ENCODE peak calls at places on chromosomes 11 and 22, in ten cellular contexts. N, M, L, H, R, X, T, Y, G and K are unnamed samples.

GRCh38 chr22:39543095-39543494 is 10.5 kb upstream of the RPS19BP1 start:
- DNase-seq in N (no peak), M (no peak), L (peak), H (no peak), R (peak), X (peak), T (no peak), Y (no peak), G (peak), K (no peak)

GRCh38 chr11:32105871-32106312 is 15.0 kb downstream of the RCN1 start:
- DNase-seq in N (no peak), M (no peak), L (no peak), H (no peak), R (no peak), X (no peak), T (no peak), Y (no peak), G (no peak), K (no peak)

GRCh38 chr11:57379732-57380131 is 1.2 kb downstream of the PRG3 start:
- DNase-seq in N (no peak), M (no peak), L (no peak), H (no peak), R (peak), X (peak), T (peak), Y (no peak), G (no peak), K (no peak)

GRCh38 chr11:108241370-108242037 is 18.6 kb downstream of the ATM start:
- DNase-seq in N (no peak), M (no peak), L (no peak), H (no peak), R (no peak), X (no peak), T (no peak), Y (no peak), G (no peak), K (no peak)

GRCh38 chr11:60971520-60971919 is at the start of gene CD6:
- DNase-seq in N (no peak), M (peak), L (no peak), H (peak), R (no peak), X (no peak), T (no peak), Y (no peak), G (peak), K (peak)

GRCh38 chr11:102760355-102761035 is 19.9 kb downstream of the MMP10 start:
- DNase-seq in N (peak), M (no peak), L (no peak), H (no peak), R (no peak), X (peak), T (peak), Y (no peak), G (no peak), K (no peak)

GRCh38 chr22:43110444-43110926 is at the start of gene BIK:
- DNase-seq in N (no peak), M (peak), L (peak), H (peak), R (peak), X (peak), T (no peak), Y (peak), G (peak), K (no peak)

GRCh38 chr22:49660794-49661781 is 166.6 kb downstream of the BRD1 start:
- DNase-seq in N (no peak), M (no peak), L (peak), H (peak), R (no peak), X (no peak), T (no peak), Y (no peak), G (no peak), K (no peak)

GRCh38 chr22:37630839-37631435 is 8.5 kb upstream of the SH3BP1 start:
- DNase-seq in N (no peak), M (no peak), L (no peak), H (no peak), R (no peak), X (no peak), T (no peak), Y (peak), G (no peak), K (no peak)

GRCh38 chr11:63719987-63720386 is 38.7 kb downstream of the RTN3 start:
- DNase-seq in N (no peak), M (no peak), L (no peak), H (no peak), R (no peak), X (peak), T (peak), Y (no peak), G (no peak), K (no peak)

GRCh38 chr11:57310630-57311086 is 14.1 kb downstream of the TNKS1BP1 start:
- DNase-seq in N (no peak), M (no peak), L (no peak), H (no peak), R (no peak), X (peak), T (no peak), Y (no peak), G (no peak), K (no peak)

GRCh38 chr11:19921976-19922688 is 209.5 kb downstream of the NAV2 start:
- DNase-seq in N (no peak), M (no peak), L (no peak), H (no peak), R (no peak), X (peak), T (no peak), Y (no peak), G (no peak), K (no peak)

GRCh38 chr11:8095356-8095755 is 14.3 kb downstream of the TUB start:
- DNase-seq in N (no peak), M (no peak), L (no peak), H (no peak), R (no peak), X (no peak), T (no peak), Y (peak), G (no peak), K (no peak)

GRCh38 chr22:32848226-32848625 is 46.7 kb downstream of the TIMP3 start:
- DNase-seq in N (no peak), M (no peak), L (no peak), H (no peak), R (no peak), X (no peak), T (no peak), Y (no peak), G (no peak), K (no peak)

GRCh38 chr11:36311926-36312592 is 16.0 kb downstream of the PRR5L start:
- DNase-seq in N (no peak), M (no peak), L (no peak), H (no peak), R (no peak), X (peak), T (peak), Y (no peak), G (no peak), K (no peak)

GRCh38 chr22:30121988-30122387 is 41.7 kb downstream of the HORMAD2 start:
- DNase-seq in N (no peak), M (no peak), L (no peak), H (no peak), R (no peak), X (no peak), T (no peak), Y (no peak), G (no peak), K (no peak)

GRCh38 chr11:2459796-2460531 is 15.2 kb downstream of the KCNQ1 start:
- DNase-seq in N (no peak), M (no peak), L (no peak), H (no peak), R (peak), X (no peak), T (no peak), Y (no peak), G (peak), K (no peak)

GRCh38 chr11:65640483-65641207 is 2.7 kb downstream of the SIPA1 start:
- DNase-seq in N (no peak), M (peak), L (peak), H (peak), R (no peak), X (no peak), T (no peak), Y (peak), G (peak), K (peak)

GRCh38 chr22:46649176-46650077 is 29.2 kb downstream of the GRAMD4 start:
- DNase-seq in N (no peak), M (no peak), L (no peak), H (no peak), R (no peak), X (peak), T (no peak), Y (peak), G (no peak), K (no peak)

GRCh38 chr22:42868751-42869251 is 11.7 kb upstream of the ARFGAP3 start:
- DNase-seq in N (no peak), M (no peak), L (no peak), H (peak), R (no peak), X (no peak), T (peak), Y (peak), G (no peak), K (no peak)

GRCh38 chr11:70305501-70305900 is 35.0 kb downstream of the PPFIA1 start:
- DNase-seq in N (no peak), M (no peak), L (no peak), H (no peak), R (no peak), X (peak), T (no peak), Y (no peak), G (no peak), K (no peak)

GRCh38 chr22:40720538-40721256 is 41.4 kb downstream of the MCHR1 start:
- DNase-seq in N (no peak), M (no peak), L (no peak), H (no peak), R (no peak), X (peak), T (peak), Y (no peak), G (no peak), K (no peak)

GRCh38 chr22:49662681-49663080 is 165.0 kb downstream of the BRD1 start:
- DNase-seq in N (no peak), M (no peak), L (no peak), H (peak), R (no peak), X (no peak), T (no peak), Y (no peak), G (no peak), K (no peak)

GRCh38 chr11:45267660-45268340 is 18.3 kb downstream of the SYT13 start:
- DNase-seq in N (no peak), M (no peak), L (no peak), H (no peak), R (no peak), X (no peak), T (no peak), Y (no peak), G (no peak), K (no peak)

GRCh38 chr11:14549891-14550290 is 29.7 kb upstream of the PSMA1 start:
- DNase-seq in N (no peak), M (no peak), L (no peak), H (no peak), R (no peak), X (no peak), T (no peak), Y (no peak), G (no peak), K (no peak)

GRCh38 chr22:24985824-24986214 is 33.3 kb downstream of the KIAA1671 start:
- DNase-seq in N (no peak), M (no peak), L (no peak), H (peak), R (no peak), X (peak), T (peak), Y (no peak), G (no peak), K (no peak)

GRCh38 chr22:50340157-50340879 is 2.8 kb upstream of the PPP6R2 start:
- DNase-seq in N (no peak), M (no peak), L (no peak), H (no peak), R (peak), X (peak), T (peak), Y (no peak), G (no peak), K (no peak)

GRCh38 chr11:44427432-44427831 is 117.5 kb upstream of the ALX4 start:
- DNase-seq in N (no peak), M (no peak), L (peak), H (no peak), R (peak), X (no peak), T (no peak), Y (no peak), G (no peak), K (no peak)

GRCh38 chr11:77046060-77046501 is 11.9 kb downstream of the B3GNT6 start:
- DNase-seq in N (peak), M (peak), L (peak), H (no peak), R (peak), X (peak), T (no peak), Y (peak), G (no peak), K (peak)

GRCh38 chr11:109819410-109819809 is 273.8 kb upstream of the ZC3H12C start:
- DNase-seq in N (no peak), M (no peak), L (no peak), H (no peak), R (no peak), X (no peak), T (no peak), Y (no peak), G (no peak), K (no peak)

GRCh38 chr11:121909571-121909970 is 206.4 kb downstream of the BLID start:
- DNase-seq in N (no peak), M (no peak), L (no peak), H (no peak), R (no peak), X (peak), T (no peak), Y (no peak), G (no peak), K (no peak)

GRCh38 chr11:115168686-115169085 is 335.5 kb downstream of the CADM1 start:
- DNase-seq in N (no peak), M (no peak), L (no peak), H (no peak), R (no peak), X (no peak), T (no peak), Y (no peak), G (no peak), K (no peak)

GRCh38 chr11:71116435-71117040 is 135.8 kb downstream of the SHANK2 start:
- DNase-seq in N (no peak), M (no peak), L (peak), H (no peak), R (no peak), X (no peak), T (no peak), Y (no peak), G (no peak), K (no peak)

GRCh38 chr22:37017356-37017755 is 1.9 kb downstream of the TST start:
- DNase-seq in N (no peak), M (no peak), L (no peak), H (no peak), R (no peak), X (no peak), T (no peak), Y (peak), G (no peak), K (no peak)

GRCh38 chr11:123797065-123797940 is 8.8 kb downstream of the OR6M1 start:
- DNase-seq in N (no peak), M (no peak), L (no peak), H (no peak), R (no peak), X (no peak), T (no peak), Y (no peak), G (no peak), K (no peak)

GRCh38 chr11:66727883-66728759 is 895 bp downstream of the SPTBN2 start:
- DNase-seq in N (no peak), M (no peak), L (peak), H (no peak), R (peak), X (peak), T (no peak), Y (no peak), G (no peak), K (no peak)

GRCh38 chr11:113553905-113554304 is 78.7 kb upstream of the DRD2 start:
- DNase-seq in N (no peak), M (no peak), L (peak), H (no peak), R (peak), X (peak), T (no peak), Y (no peak), G (no peak), K (no peak)

GRCh38 chr11:116731097-116731761 is 41.6 kb downstream of the BUD13 start:
- DNase-seq in N (no peak), M (no peak), L (no peak), H (peak), R (peak), X (peak), T (peak), Y (no peak), G (no peak), K (no peak)

GRCh38 chr11:67745181-67745726 is 70.8 kb upstream of the ALDH3B2 start:
- DNase-seq in N (no peak), M (no peak), L (no peak), H (no peak), R (no peak), X (no peak), T (no peak), Y (no peak), G (no peak), K (no peak)

GRCh38 chr11:101127699-101128570 is 1.7 kb downstream of the PGR start:
- DNase-seq in N (no peak), M (no peak), L (no peak), H (peak), R (peak), X (peak), T (no peak), Y (peak), G (no peak), K (no peak)

GRCh38 chr11:101128571-101129202 is 926 bp downstream of the PGR start:
- DNase-seq in N (no peak), M (no peak), L (no peak), H (peak), R (peak), X (no peak), T (no peak), Y (no peak), G (no peak), K (no peak)

GRCh38 chr11:101138245-101138930 is 8.8 kb upstream of the PGR start:
- DNase-seq in N (no peak), M (no peak), L (no peak), H (no peak), R (no peak), X (no peak), T (no peak), Y (no peak), G (no peak), K (no peak)

GRCh38 chr11:101129203-101129943 is at the start of gene PGR:
- DNase-seq in N (no peak), M (no peak), L (no peak), H (peak), R (peak), X (peak), T (no peak), Y (no peak), G (no peak), K (no peak)

DNA sequence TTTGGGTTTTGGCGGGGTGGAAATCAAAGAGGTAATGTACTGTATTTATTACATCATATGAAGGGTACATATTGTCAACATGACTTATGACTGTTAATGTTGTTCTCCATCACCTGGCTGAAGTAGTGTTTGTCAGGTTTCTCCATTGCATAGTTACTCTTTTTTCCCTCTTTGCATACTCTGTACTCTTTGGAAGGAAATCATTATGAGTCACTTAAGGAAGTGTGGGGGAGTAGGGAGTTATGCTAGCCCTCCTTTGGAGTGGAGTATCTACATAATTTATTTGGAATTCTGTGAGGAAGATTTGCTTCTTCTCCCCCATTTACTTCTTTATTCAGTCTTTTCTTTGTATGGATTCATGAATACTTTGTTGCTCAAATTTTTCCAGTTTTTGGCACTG is 3.6 kb upstream of the PGR start:
- DNase-seq in N (no peak), M (no peak), L (no peak), H (no peak), R (no peak), X (peak), T (no peak), Y (no peak), G (no peak), K (no peak)
- H3K4me3 ChIP-seq in N (no peak), M (no peak), L (no peak), H (no peak), R (no peak), X (no peak), T (no peak), Y (no peak), G (no peak), K (no peak)

GRCh38 chr22:23764931-23765881 is 2.4 kb downstream of the C22orf15 start:
- DNase-seq in N (no peak), M (no peak), L (no peak), H (no peak), R (no peak), X (no peak), T (no peak), Y (no peak), G (no peak), K (no peak)
- H3K27ac ChIP-seq in N (peak), M (no peak), L (peak), H (no peak), R (no peak), X (no peak), T (no peak), Y (no peak), G (no peak), K (no peak)

DNA sequence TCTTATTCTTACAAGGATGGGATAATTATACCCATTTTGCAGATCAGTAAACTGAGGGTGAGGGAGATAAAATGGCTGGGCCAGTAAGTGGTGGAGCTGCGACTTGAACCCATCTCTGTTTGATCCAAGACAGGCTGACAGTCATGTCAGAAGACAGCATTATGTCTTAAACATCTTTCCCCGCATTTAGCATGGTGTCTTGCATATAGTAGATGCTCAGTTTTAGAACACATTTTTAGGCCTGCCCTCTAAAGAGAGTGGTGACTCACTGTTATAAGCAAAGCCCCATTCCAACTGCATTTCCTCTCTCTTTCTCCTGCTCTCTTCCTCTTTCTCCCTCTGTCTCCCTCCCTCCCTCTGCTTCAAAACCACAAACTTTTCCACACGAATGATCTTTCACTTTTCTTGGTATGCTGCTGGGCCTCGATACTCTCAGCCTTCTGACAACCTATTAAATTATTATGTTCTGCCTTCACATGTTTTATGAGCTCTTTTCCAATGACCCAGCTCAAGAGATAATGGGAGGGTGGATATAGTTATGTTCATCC is 25.2 kb downstream of the CWC15 start:
- DNase-seq in N (no peak), M (no peak), L (no peak), H (no peak), R (no peak), X (peak), T (peak), Y (no peak), G (no peak), K (no peak)
- H3K4me3 ChIP-seq in N (no peak), M (no peak), L (no peak), H (no peak), R (no peak), X (no peak), T (no peak), Y (no peak), G (no peak), K (no peak)

DNA sequence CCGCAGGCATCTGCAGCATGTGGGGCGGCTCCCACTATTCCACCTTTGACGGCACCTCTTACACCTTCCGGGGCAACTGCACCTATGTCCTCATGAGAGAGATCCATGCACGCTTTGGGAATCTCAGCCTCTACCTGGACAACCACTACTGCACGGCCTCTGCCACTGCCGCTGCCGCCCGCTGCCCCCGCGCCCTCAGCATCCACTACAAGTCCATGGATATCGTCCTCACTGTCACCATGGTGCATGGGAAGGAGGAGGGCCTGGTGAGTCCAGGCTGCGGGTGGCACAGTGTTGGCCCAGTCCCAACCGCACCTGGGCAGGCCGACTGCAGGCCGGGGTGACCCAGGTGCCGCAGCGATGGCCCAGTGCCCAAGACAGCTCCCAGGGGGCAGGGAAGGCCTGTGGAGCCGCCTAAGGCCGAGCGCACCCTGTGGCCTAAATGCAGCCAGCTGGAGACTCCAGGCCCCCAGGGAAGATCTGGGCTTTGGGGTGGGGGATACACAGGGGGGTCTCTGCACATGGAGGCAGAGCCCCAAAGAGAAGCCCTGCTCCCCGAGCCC is 31.3 kb downstream of the MUC5B start:
- DNase-seq in N (no peak), M (no peak), L (no peak), H (no peak), R (no peak), X (no peak), T (no peak), Y (no peak), G (no peak), K (no peak)
- H3K27ac ChIP-seq in N (no peak), M (no peak), L (no peak), H (no peak), R (no peak), X (no peak), T (no peak), Y (no peak), G (no peak), K (no peak)